ENCODE peak calls at places on chromosomes 16 and 17, in five cellular contexts. A, N, X, R and M are unnamed samples.
A peak's percentile ranks its signal among the peaks of the same experiment; 100 is the strongest.

GRCh38 chr16:58907297-58907696 is 173.2 kb upstream of the GOT2 start:
- DNase-seq in A (no peak), N (no peak), X (no peak), R (no peak), M (no peak)

GRCh38 chr16:1330260-1330914 is 3.1 kb upstream of the BAIAP3 start:
- DNase-seq in A (no peak), N (no peak), X (no peak), R (no peak), M (no peak)

GRCh38 chr17:6495450-6496115 is 51.3 kb downstream of the PIMREG start:
- DNase-seq in A (no peak), N (no peak), X (no peak), R (no peak), M (no peak)

GRCh38 chr17:39653662-39654331 is 11.4 kb upstream of the TCAP start:
- DNase-seq in A (peak; percentile 59), N (peak; percentile 77), X (peak; percentile 79), R (peak; percentile 60), M (peak; percentile 59)

GRCh38 chr17:50194441-50195195 is 6.8 kb downstream of the COL1A1 start:
- DNase-seq in A (no peak), N (no peak), X (no peak), R (no peak), M (peak; percentile 19)

GRCh38 chr17:79414063-79414462 is 196.8 kb downstream of the RBFOX3 start:
- DNase-seq in A (no peak), N (no peak), X (no peak), R (no peak), M (no peak)

GRCh38 chr17:17205368-17206148 is 575 bp downstream of the PLD6 start:
- DNase-seq in A (peak; percentile 53), N (peak; percentile 39), X (peak; percentile 35), R (peak; percentile 51), M (peak; percentile 90)

GRCh38 chr17:44758414-44759095 is at the start of gene ADAM11:
- DNase-seq in A (no peak), N (no peak), X (no peak), R (no peak), M (no peak)

GRCh38 chr16:50940275-50940854 is 198.5 kb downstream of the CYLD start:
- DNase-seq in A (no peak), N (no peak), X (no peak), R (peak; percentile 19), M (peak; percentile 75)

GRCh38 chr16:85537331-85537788 is 75.8 kb upstream of the GSE1 start:
- DNase-seq in A (no peak), N (no peak), X (no peak), R (no peak), M (no peak)

GRCh38 chr16:67349172-67349571 is 22.6 kb downstream of the LRRC36 start:
- DNase-seq in A (no peak), N (no peak), X (no peak), R (no peak), M (no peak)

GRCh38 chr16:53429221-53429943 is 4.9 kb upstream of the RBL2 start:
- DNase-seq in A (no peak), N (no peak), X (no peak), R (peak; percentile 20), M (no peak)

GRCh38 chr16:3570420-3571062 is 6.7 kb downstream of the NLRC3 start:
- DNase-seq in A (no peak), N (no peak), X (no peak), R (no peak), M (no peak)

GRCh38 chr16:85594621-85595298 is 18.4 kb upstream of the GSE1 start:
- DNase-seq in A (no peak), N (no peak), X (no peak), R (no peak), M (no peak)

GRCh38 chr17:31401456-31402254 is 10.2 kb downstream of the RAB11FIP4 start:
- DNase-seq in A (no peak), N (no peak), X (no peak), R (no peak), M (no peak)